ENCODE peak calls at places on chromosome 6, in six cellular contexts. One of them, this sample, is unnamed.

GRCh38 chr6:77457720-77458349 is 5.5 kb downstream of the HTR1B start:
- DNase-seq in HepG2: peak
- DNase-seq in H1: peak
- DNase-seq in GM12878: no peak
- DNase-seq in WTC11: peak
- DNase-seq in K562: peak
- DNase-seq in this sample: peak

GRCh38 chr6:148502083-148502772 is 159.6 kb downstream of the SASH1 start:
- DNase-seq in HepG2: no peak
- DNase-seq in H1: no peak
- DNase-seq in GM12878: no peak
- DNase-seq in WTC11: no peak
- DNase-seq in K562: no peak
- DNase-seq in this sample: no peak

GRCh38 chr6:1802495-1803395 is 193.0 kb downstream of the FOXC1 start:
- DNase-seq in HepG2: no peak
- DNase-seq in H1: no peak
- DNase-seq in GM12878: no peak
- DNase-seq in WTC11: no peak
- DNase-seq in K562: no peak
- DNase-seq in this sample: no peak

GRCh38 chr6:130674604-130675003 is 152.6 kb upstream of the SMLR1 start:
- DNase-seq in HepG2: no peak
- DNase-seq in H1: no peak
- DNase-seq in GM12878: no peak
- DNase-seq in WTC11: no peak
- DNase-seq in K562: no peak
- DNase-seq in this sample: no peak

GRCh38 chr6:132087391-132087790 is 136.2 kb upstream of the CCN2 start:
- DNase-seq in HepG2: no peak
- DNase-seq in H1: no peak
- DNase-seq in GM12878: no peak
- DNase-seq in WTC11: no peak
- DNase-seq in K562: no peak
- DNase-seq in this sample: no peak

GRCh38 chr6:38755207-38755606 is 40.1 kb downstream of the DNAH8 start:
- DNase-seq in HepG2: no peak
- DNase-seq in H1: no peak
- DNase-seq in GM12878: no peak
- DNase-seq in WTC11: no peak
- DNase-seq in K562: no peak
- DNase-seq in this sample: peak

GRCh38 chr6:72954736-72955135 is 270.6 kb downstream of the KHDC1L start:
- DNase-seq in HepG2: no peak
- DNase-seq in H1: no peak
- DNase-seq in GM12878: no peak
- DNase-seq in WTC11: no peak
- DNase-seq in K562: no peak
- DNase-seq in this sample: no peak

GRCh38 chr6:56199956-56200355 is 47.4 kb downstream of the COL21A1 start:
- DNase-seq in HepG2: no peak
- DNase-seq in H1: no peak
- DNase-seq in GM12878: no peak
- DNase-seq in WTC11: no peak
- DNase-seq in K562: no peak
- DNase-seq in this sample: no peak

GRCh38 chr6:38673397-38674165 is 29.4 kb downstream of the GLO1 start:
- DNase-seq in HepG2: no peak
- DNase-seq in H1: no peak
- DNase-seq in GM12878: peak
- DNase-seq in WTC11: no peak
- DNase-seq in K562: no peak
- DNase-seq in this sample: no peak

GRCh38 chr6:28587011-28587745 is 61.5 kb downstream of the GPX5 start:
- DNase-seq in HepG2: peak
- DNase-seq in H1: peak
- DNase-seq in GM12878: no peak
- DNase-seq in WTC11: peak
- DNase-seq in K562: no peak
- DNase-seq in this sample: no peak

GRCh38 chr6:111667921-111668320 is 62.2 kb upstream of the TRAF3IP2 start:
- DNase-seq in HepG2: no peak
- DNase-seq in H1: no peak
- DNase-seq in GM12878: no peak
- DNase-seq in WTC11: no peak
- DNase-seq in K562: no peak
- DNase-seq in this sample: no peak

GRCh38 chr6:167817729-167818128 is 9.0 kb upstream of the AFDN start:
- DNase-seq in HepG2: peak
- DNase-seq in H1: no peak
- DNase-seq in GM12878: no peak
- DNase-seq in WTC11: no peak
- DNase-seq in K562: no peak
- DNase-seq in this sample: no peak

GRCh38 chr6:146948790-146949342 is 255.4 kb upstream of the STXBP5 start:
- DNase-seq in HepG2: no peak
- DNase-seq in H1: no peak
- DNase-seq in GM12878: no peak
- DNase-seq in WTC11: no peak
- DNase-seq in K562: no peak
- DNase-seq in this sample: no peak

GRCh38 chr6:148146717-148147116 is 195.9 kb upstream of the SASH1 start:
- DNase-seq in HepG2: no peak
- DNase-seq in H1: no peak
- DNase-seq in GM12878: no peak
- DNase-seq in WTC11: no peak
- DNase-seq in K562: no peak
- DNase-seq in this sample: peak

GRCh38 chr6:62707156-62707555 is 421.1 kb upstream of the KHDRBS2 start:
- DNase-seq in HepG2: peak
- DNase-seq in H1: no peak
- DNase-seq in GM12878: no peak
- DNase-seq in WTC11: no peak
- DNase-seq in K562: no peak
- DNase-seq in this sample: no peak

GRCh38 chr6:144365176-144365710 is 80.1 kb downstream of the UTRN start:
- DNase-seq in HepG2: no peak
- DNase-seq in H1: no peak
- DNase-seq in GM12878: no peak
- DNase-seq in WTC11: no peak
- DNase-seq in K562: no peak
- DNase-seq in this sample: no peak

GRCh38 chr6:84910881-84911607 is 146.6 kb upstream of the TBX18 start:
- DNase-seq in HepG2: peak
- DNase-seq in H1: no peak
- DNase-seq in GM12878: no peak
- DNase-seq in WTC11: no peak
- DNase-seq in K562: no peak
- DNase-seq in this sample: no peak

GRCh38 chr6:27129917-27130316 is 117.6 kb upstream of the PRSS16 start:
- DNase-seq in HepG2: no peak
- DNase-seq in H1: no peak
- DNase-seq in GM12878: no peak
- DNase-seq in WTC11: no peak
- DNase-seq in K562: no peak
- DNase-seq in this sample: no peak

GRCh38 chr6:155444952-155445903 is 10.4 kb downstream of the NOX3 start:
- DNase-seq in HepG2: no peak
- DNase-seq in H1: no peak
- DNase-seq in GM12878: no peak
- DNase-seq in WTC11: no peak
- DNase-seq in K562: no peak
- DNase-seq in this sample: no peak

GRCh38 chr6:155450194-155450593 is 5.4 kb downstream of the NOX3 start:
- DNase-seq in HepG2: no peak
- DNase-seq in H1: no peak
- DNase-seq in GM12878: no peak
- DNase-seq in WTC11: no peak
- DNase-seq in K562: no peak
- DNase-seq in this sample: no peak

GRCh38 chr6:155452576-155452975 is 3.1 kb downstream of the NOX3 start:
- DNase-seq in HepG2: no peak
- DNase-seq in H1: no peak
- DNase-seq in GM12878: no peak
- DNase-seq in WTC11: no peak
- DNase-seq in K562: no peak
- DNase-seq in this sample: no peak

GRCh38 chr6:155447949-155448348 is 7.7 kb downstream of the NOX3 start:
- DNase-seq in HepG2: no peak
- DNase-seq in H1: no peak
- DNase-seq in GM12878: no peak
- DNase-seq in WTC11: no peak
- DNase-seq in K562: no peak
- DNase-seq in this sample: no peak

GRCh38 chr6:155448823-155449789 is 6.5 kb downstream of the NOX3 start:
- DNase-seq in HepG2: no peak
- DNase-seq in H1: no peak
- DNase-seq in GM12878: no peak
- DNase-seq in WTC11: no peak
- DNase-seq in K562: no peak
- DNase-seq in this sample: no peak
- TF ChIP-seq ATF3 in HepG2: no peak
- TF ChIP-seq ATF3 in H1: no peak
- TF ChIP-seq ATF3 in GM12878: no peak
- TF ChIP-seq ATF3 in WTC11: no peak
- TF ChIP-seq ATF3 in K562: no peak
- TF ChIP-seq ATF3 in this sample: no peak

GRCh38 chr6:108565893-108566292 is 5.2 kb downstream of the FOXO3 start:
- DNase-seq in HepG2: peak
- DNase-seq in H1: no peak
- DNase-seq in GM12878: no peak
- DNase-seq in WTC11: no peak
- DNase-seq in K562: no peak
- DNase-seq in this sample: no peak
- TF ChIP-seq ATF3 in HepG2: no peak
- TF ChIP-seq ATF3 in H1: no peak
- TF ChIP-seq ATF3 in GM12878: no peak
- TF ChIP-seq ATF3 in WTC11: no peak
- TF ChIP-seq ATF3 in K562: no peak
- TF ChIP-seq ATF3 in this sample: no peak

DNA sequence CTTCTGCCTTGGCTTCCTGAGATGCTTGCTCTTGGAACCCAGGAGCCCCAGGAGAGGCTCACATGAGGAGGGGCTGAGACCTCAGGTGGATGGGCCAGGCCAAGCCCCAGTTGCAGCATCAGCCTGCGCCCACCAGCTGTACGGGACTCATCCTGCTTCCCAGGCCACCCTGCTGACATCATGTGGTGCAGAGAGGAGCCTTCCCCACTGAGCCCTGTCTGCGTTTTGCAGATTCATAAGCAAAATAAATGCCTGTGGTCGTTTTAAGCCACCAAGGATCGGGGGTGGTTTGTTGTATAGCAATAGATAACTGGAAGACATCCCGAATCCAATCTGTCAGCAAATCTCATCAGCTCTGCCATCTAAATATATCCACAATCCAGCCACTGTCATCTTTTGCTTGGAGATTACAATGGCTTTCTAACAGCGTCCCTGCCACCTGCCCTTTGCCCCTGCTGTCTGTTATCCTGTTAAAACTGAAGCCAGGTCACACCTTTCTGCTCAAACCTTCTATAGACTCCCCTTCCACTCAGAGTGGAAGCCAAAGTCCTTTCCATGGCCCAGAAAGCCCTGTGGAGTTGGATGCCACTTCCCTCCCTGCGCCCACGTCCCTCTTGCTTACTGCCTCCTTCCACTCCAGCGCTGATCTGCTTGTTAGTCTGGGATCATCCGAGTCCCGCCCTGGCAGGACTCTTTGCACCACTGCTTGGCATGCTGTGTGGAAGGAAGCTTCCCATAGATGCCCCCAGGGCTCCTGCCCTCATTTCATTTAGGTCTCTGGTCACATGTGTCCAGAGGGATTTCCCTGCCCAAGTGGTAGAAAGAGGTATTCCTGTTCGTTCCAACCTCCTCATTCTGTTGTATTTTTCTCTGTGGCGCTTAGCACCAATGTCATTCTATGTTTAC is 24.0 kb upstream of the MLN start:
- DNase-seq in HepG2: no peak
- DNase-seq in H1: no peak
- DNase-seq in GM12878: no peak
- DNase-seq in WTC11: no peak
- DNase-seq in K562: no peak
- DNase-seq in this sample: no peak
- TF ChIP-seq ATF3 in HepG2: no peak
- TF ChIP-seq ATF3 in H1: no peak
- TF ChIP-seq ATF3 in GM12878: no peak
- TF ChIP-seq ATF3 in WTC11: no peak
- TF ChIP-seq ATF3 in K562: no peak
- TF ChIP-seq ATF3 in this sample: no peak

GRCh38 chr6:45428734-45429133 is 51.0 kb upstream of the SUPT3H start:
- DNase-seq in HepG2: no peak
- DNase-seq in H1: no peak
- DNase-seq in GM12878: no peak
- DNase-seq in WTC11: no peak
- DNase-seq in K562: no peak
- DNase-seq in this sample: no peak
- TF ChIP-seq ATF3 in HepG2: no peak
- TF ChIP-seq ATF3 in H1: no peak
- TF ChIP-seq ATF3 in GM12878: no peak
- TF ChIP-seq ATF3 in WTC11: no peak
- TF ChIP-seq ATF3 in K562: no peak
- TF ChIP-seq ATF3 in this sample: no peak

DNA sequence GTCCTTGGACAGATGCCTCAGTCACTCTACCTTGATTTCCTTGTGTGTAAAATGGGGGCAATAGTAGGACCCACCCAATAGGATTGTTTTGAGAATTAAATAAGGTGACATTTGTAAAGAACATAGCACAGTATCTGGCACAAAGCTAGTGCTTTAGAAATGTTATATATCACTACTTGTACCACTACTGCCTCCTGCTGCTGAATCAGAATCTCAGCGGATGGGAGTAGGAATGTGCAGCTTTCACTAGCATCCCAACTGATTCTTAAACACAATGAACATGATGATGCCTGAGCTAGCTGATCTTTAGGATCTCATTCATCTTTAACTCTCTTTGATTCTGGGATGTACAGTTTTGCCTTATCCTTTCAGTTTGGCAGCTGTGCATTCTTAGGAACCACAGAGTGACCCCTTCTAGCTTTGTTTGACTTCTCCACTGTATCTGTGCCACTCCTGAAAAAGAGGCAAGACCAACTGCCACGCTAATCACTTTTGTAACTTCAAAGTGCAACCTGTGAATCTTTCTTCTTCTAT is 7.2 kb downstream of the PBOV1 start:
- DNase-seq in HepG2: no peak
- DNase-seq in H1: no peak
- DNase-seq in GM12878: no peak
- DNase-seq in WTC11: no peak
- DNase-seq in K562: no peak
- DNase-seq in this sample: no peak
- TF ChIP-seq ATF3 in HepG2: no peak
- TF ChIP-seq ATF3 in H1: no peak
- TF ChIP-seq ATF3 in GM12878: no peak
- TF ChIP-seq ATF3 in WTC11: no peak
- TF ChIP-seq ATF3 in K562: no peak
- TF ChIP-seq ATF3 in this sample: no peak

This sample was measured in HCT116.